ENCODE peak calls at places on chromosomes 7 and 10, in five cellular contexts. B is epithelial cell of esophagus; E is trophoblast cell; K is Jurkat, Clone E6-1; Q is esophagus muscularis mucosa. A is an unnamed sample.

GRCh38 chr7:113143486-113144257 is 25.3 kb upstream of the SMIM30 start:
- DNase-seq in K (no peak), B (no peak), E (no peak), Q (no peak), A (peak; percentile 15)

GRCh38 chr10:73306171-73306708 is 52.4 kb downstream of the CFAP70 start:
- DNase-seq in K (no peak), Q (no peak), E (no peak), B (no peak), A (no peak)

GRCh38 chr10:130498934-130499333 is 362.7 kb downstream of the GLRX3 start:
- DNase-seq in B (no peak), E (no peak), K (no peak), Q (no peak), A (no peak)

GRCh38 chr10:44824607-44825006 is 86.5 kb upstream of the TMEM72 start:
- DNase-seq in B (peak; percentile 5), K (no peak), Q (peak; percentile 42), E (no peak), A (no peak)

GRCh38 chr7:73721237-73721848 is 1.9 kb upstream of the STX1A start:
- DNase-seq in Q (no peak), E (no peak), K (no peak), B (no peak), A (no peak)

GRCh38 chr10:3527144-3527543 is 257.9 kb downstream of the KLF6 start:
- DNase-seq in E (no peak), B (no peak), K (no peak), Q (no peak), A (no peak)

GRCh38 chr10:102230264-102230860 is 4.3 kb downstream of the ELOVL3 start:
- DNase-seq in K (no peak), B (peak; percentile 58), Q (no peak), E (peak; percentile 46), A (peak; percentile 22)

GRCh38 chr7:36564500-36564899 is 159.8 kb downstream of the AOAH start:
- DNase-seq in Q (no peak), E (peak; percentile 54), B (no peak), K (no peak), A (no peak)

GRCh38 chr10:34124522-34125035 is 690.5 kb downstream of the PARD3 start:
- DNase-seq in Q (peak; percentile 39), B (peak; percentile 54), K (no peak), E (peak; percentile 93), A (no peak)

GRCh38 chr10:69716711-69717560 is 84.8 kb upstream of the COL13A1 start:
- DNase-seq in E (peak; percentile 82), B (peak; percentile 66), Q (no peak), K (peak; percentile 39), A (peak; percentile 54)

GRCh38 chr10:112990271-112990670 is 40.2 kb downstream of the TCF7L2 start:
- DNase-seq in B (peak; percentile 75), E (no peak), K (no peak), Q (no peak), A (no peak)

GRCh38 chr10:22158426-22158825 is 59.4 kb downstream of the EBLN1 start:
- DNase-seq in Q (no peak), E (no peak), B (no peak), K (no peak), A (no peak)

GRCh38 chr10:52568309-52568708 is 204.3 kb downstream of the MBL2 start:
- DNase-seq in B (peak; percentile 12), E (no peak), Q (no peak), K (no peak), A (no peak)

GRCh38 chr10:133315847-133316246 is 7.1 kb downstream of the ZNF511 start:
- DNase-seq in E (no peak), K (peak; percentile 24), Q (no peak), B (no peak), A (no peak)

GRCh38 chr10:116073451-116073850 is 199.6 kb downstream of the GFRA1 start:
- DNase-seq in K (no peak), B (no peak), Q (no peak), E (no peak), A (no peak)

GRCh38 chr7:151248191-151249033 is at the start of gene SMARCD3:
- DNase-seq in B (peak; percentile 47), K (no peak), E (peak; percentile 64), Q (no peak), A (no peak)

GRCh38 chr7:114903131-114903530 is 18.8 kb upstream of the MDFIC start:
- DNase-seq in E (no peak), K (no peak), B (peak; percentile 51), Q (no peak), A (no peak)

GRCh38 chr7:35545831-35546230 is 149.1 kb downstream of the HERPUD2 start:
- DNase-seq in K (peak; percentile 67), Q (peak; percentile 85), B (no peak), E (no peak), A (no peak)

GRCh38 chr10:102660891-102661613 is 16.8 kb downstream of the TRIM8 start:
- DNase-seq in K (peak; percentile 88), B (no peak), Q (no peak), E (peak; percentile 31), A (peak; percentile 92)

GRCh38 chr10:63767512-63767911 is 246.3 kb downstream of the REEP3 start:
- DNase-seq in K (no peak), Q (no peak), B (peak; percentile 13), E (peak; percentile 54), A (no peak)

GRCh38 chr7:43018446-43018845 is 86.3 kb downstream of the MRPL32 start:
- DNase-seq in B (peak; percentile 83), K (no peak), Q (no peak), E (no peak), A (no peak)

GRCh38 chr10:103982639-103983038 is 15.7 kb downstream of the SLK start:
- DNase-seq in Q (no peak), K (no peak), E (peak; percentile 34), B (no peak), A (peak; percentile 15)

GRCh38 chr7:39950473-39951155 is 558 bp downstream of the CDK13 start:
- DNase-seq in Q (no peak), B (peak; percentile 53), K (no peak), E (peak; percentile 52), A (peak; percentile 61)

GRCh38 chr7:7750571-7751242 is 32.3 kb upstream of the RPA3 start:
- DNase-seq in K (no peak), Q (no peak), B (no peak), E (no peak), A (no peak)

GRCh38 chr7:7756577-7756976 is 38.2 kb upstream of the RPA3 start:
- DNase-seq in Q (no peak), B (no peak), E (no peak), K (no peak), A (no peak)

GRCh38 chr7:7745966-7746365 is 27.6 kb upstream of the RPA3 start:
- DNase-seq in E (no peak), K (no peak), Q (no peak), B (no peak), A (no peak)

GRCh38 chr7:7746419-7746818 is 28.0 kb upstream of the RPA3 start:
- DNase-seq in K (no peak), E (no peak), Q (no peak), B (no peak), A (no peak)

DNA sequence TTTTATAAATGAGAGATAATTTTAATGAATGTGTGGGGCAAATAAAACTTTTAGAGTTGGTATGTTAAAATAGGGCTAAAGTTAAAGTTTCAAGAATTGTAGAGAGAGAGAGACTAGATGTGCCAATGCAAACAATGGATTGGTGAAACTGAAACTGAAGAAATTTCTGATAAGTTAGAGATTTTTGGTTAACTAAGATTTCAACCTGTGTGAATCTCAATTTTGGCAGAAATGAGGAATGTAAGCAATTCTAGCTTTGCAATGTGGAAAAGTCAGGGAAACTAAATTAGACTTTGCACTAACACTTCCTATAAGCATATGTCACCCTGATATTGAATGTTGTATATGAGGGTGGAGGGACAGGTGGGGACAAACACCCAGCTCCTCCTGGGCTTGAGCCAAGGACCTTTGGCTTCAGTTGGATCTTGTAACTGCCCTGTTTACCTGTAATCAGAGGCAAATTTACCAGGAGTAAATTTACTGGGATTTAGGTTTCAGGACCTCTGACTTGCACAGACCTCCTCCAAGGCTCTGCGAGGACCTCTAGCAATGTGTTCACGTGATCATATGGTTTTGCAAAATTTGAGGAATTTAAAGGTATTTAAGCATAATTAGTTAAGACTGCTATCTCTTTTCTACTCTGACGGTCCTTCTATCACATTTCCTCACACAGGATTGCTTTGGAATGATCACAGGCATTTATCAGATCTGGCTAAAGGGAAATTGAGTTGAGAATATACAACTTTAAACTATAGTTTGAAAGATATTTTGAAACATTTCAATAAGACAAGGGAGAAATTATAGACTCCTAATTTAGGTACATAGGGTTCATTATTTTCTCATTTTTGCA is 33.1 kb upstream of the RPA3 start:
- DNase-seq in K (no peak), E (peak; percentile 63), B (no peak), Q (no peak), A (no peak)
- H3K4me3 ChIP-seq in K (no peak overlapping the region), E (no peak overlapping the region), B (no peak overlapping the region), Q (no peak overlapping the region), A (no peak overlapping the region)

GRCh38 chr7:138982204-138982623 is 1.0 kb upstream of the KIAA1549 start:
- DNase-seq in Q (no peak), K (no peak), B (peak; percentile 12), E (no peak), A (no peak)
- H3K4me3 ChIP-seq in Q (peak overlapping the region; percentile 59), K (no peak overlapping the region), B (peak overlapping the region; percentile 43), E (no peak overlapping the region), A (peak overlapping the region; percentile 60)

DNA sequence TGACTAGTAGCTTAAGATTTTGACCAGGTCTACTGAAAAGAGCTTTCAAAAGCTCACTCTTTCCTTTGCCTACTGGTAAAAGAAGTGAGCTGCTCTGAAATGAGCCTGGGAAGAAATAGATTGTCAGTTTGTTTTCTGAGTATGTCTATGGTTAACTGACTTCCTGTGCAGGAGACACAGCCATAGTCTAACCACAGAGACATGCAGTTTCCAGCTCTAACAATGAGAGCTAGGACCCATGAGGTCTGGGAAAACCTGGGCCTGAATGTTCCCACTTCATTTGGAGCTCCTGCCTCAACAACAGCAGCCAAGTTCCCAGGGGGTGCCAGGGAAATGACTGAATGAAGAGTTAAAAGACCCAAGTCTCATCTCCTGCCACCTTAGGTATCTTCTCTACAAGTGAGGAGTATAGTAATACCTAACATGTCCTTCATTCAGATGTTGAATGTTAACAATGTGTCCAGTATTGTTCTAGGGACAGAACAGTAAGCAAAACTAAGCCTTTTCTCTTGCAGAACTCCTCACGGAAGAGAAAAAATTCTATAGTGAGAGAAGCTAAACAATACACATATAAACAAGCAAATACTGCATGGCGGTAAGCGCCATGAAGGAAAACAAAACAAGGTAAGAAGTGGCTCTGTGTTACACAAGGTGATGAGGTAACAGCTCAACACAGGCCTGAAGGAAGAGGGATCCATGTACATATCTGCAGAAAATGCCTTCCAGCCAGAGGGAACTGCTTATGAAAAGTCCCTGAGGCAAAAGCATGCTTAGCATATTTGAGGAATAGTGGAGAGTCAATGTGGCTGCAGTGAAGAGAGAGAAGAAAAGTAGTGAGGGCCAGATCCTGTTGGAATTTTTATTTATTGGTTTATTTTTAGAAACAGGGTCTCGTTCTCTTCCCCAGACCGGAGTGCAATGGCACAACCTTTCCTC is 26.4 kb upstream of the ANKRD1 start:
- DNase-seq in B (no peak), K (peak; percentile 94), Q (peak; percentile 47), E (peak; percentile 95), A (peak; percentile 53)
- H3K4me3 ChIP-seq in B (no peak overlapping the region), K (peak overlapping the region; percentile 42), Q (no peak overlapping the region), E (no peak overlapping the region), A (no peak overlapping the region)

DNA sequence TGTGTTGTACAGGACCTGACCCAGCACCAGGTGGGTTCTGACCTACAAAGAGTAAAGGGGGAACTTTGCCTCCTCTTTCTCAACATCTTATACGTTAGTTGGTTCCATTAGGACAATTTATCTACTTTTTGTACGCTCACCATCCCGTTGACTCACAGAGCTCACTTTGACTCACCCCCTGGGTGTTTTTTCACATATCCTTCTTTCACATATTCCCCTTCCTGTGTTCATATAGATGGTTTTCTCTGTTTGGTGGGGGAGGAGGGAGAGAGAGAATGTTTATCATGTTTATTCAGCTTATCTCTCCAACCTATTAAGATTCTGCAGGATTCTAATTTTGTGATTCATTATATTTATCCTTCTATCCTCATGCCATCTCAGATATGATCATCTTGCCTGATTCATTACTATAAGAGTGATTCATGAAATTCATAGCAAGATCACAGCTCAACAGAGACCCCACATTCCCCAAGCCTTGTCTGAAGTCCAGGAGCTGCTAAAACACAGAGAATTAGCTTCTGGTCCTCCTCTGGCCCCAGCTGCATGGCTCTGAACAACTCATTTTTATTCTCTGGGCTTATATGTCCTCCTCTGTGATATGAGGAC is 37.2 kb downstream of the PRSS2 start:
- DNase-seq in Q (peak; percentile 83), E (no peak), K (peak; percentile 60), B (no peak), A (peak; percentile 85)
- H3K4me3 ChIP-seq in Q (no peak overlapping the region), E (no peak overlapping the region), K (peak overlapping the region; percentile 22), B (no peak overlapping the region), A (no peak overlapping the region)

A was measured in GM12865.